ENCODE peak calls at places on chromosomes 2 and 18, in eight cellular contexts. One of them, this sample, is unnamed.

GRCh38 chr2:227115761-227116160 is 48.2 kb downstream of the COL4A4 start:
- DNase-seq in progenitor cell of endocrine pancreas: no peak
- DNase-seq in heart left ventricle: no peak
- DNase-seq in breast epithelium: no peak
- DNase-seq in HFF-Myc: peak; percentile 42
- DNase-seq in adrenal gland: no peak
- DNase-seq in right atrium auricular region: no peak
- DNase-seq in AG09319: peak; percentile 68
- DNase-seq in this sample: no peak

GRCh38 chr2:165833156-165833555 is 39.1 kb upstream of the GALNT3 start:
- DNase-seq in AG09319: no peak
- DNase-seq in heart left ventricle: no peak
- DNase-seq in HFF-Myc: no peak
- DNase-seq in adrenal gland: no peak
- DNase-seq in progenitor cell of endocrine pancreas: no peak
- DNase-seq in breast epithelium: no peak
- DNase-seq in right atrium auricular region: no peak
- DNase-seq in this sample: no peak

GRCh38 chr2:64437883-64438282 is 16.1 kb upstream of the LGALSL start:
- DNase-seq in breast epithelium: no peak
- DNase-seq in adrenal gland: no peak
- DNase-seq in AG09319: no peak
- DNase-seq in progenitor cell of endocrine pancreas: no peak
- DNase-seq in right atrium auricular region: no peak
- DNase-seq in HFF-Myc: no peak
- DNase-seq in heart left ventricle: no peak
- DNase-seq in this sample: no peak

GRCh38 chr2:132975490-132976105 is 305.6 kb upstream of the LYPD1 start:
- DNase-seq in progenitor cell of endocrine pancreas: no peak
- DNase-seq in AG09319: no peak
- DNase-seq in breast epithelium: no peak
- DNase-seq in HFF-Myc: no peak
- DNase-seq in right atrium auricular region: no peak
- DNase-seq in heart left ventricle: no peak
- DNase-seq in adrenal gland: no peak
- DNase-seq in this sample: no peak

GRCh38 chr2:200369886-200370285 is 63.4 kb downstream of the SPATS2L start:
- DNase-seq in progenitor cell of endocrine pancreas: no peak
- DNase-seq in heart left ventricle: no peak
- DNase-seq in HFF-Myc: no peak
- DNase-seq in right atrium auricular region: no peak
- DNase-seq in adrenal gland: no peak
- DNase-seq in AG09319: no peak
- DNase-seq in breast epithelium: no peak
- DNase-seq in this sample: no peak

GRCh38 chr2:217412721-217413120 is 552.9 kb upstream of the TNP1 start:
- DNase-seq in adrenal gland: no peak
- DNase-seq in AG09319: no peak
- DNase-seq in HFF-Myc: no peak
- DNase-seq in heart left ventricle: peak; percentile 38
- DNase-seq in right atrium auricular region: no peak
- DNase-seq in breast epithelium: no peak
- DNase-seq in progenitor cell of endocrine pancreas: no peak
- DNase-seq in this sample: no peak

GRCh38 chr2:162025121-162025911 is 48.7 kb downstream of the DPP4 start:
- DNase-seq in progenitor cell of endocrine pancreas: no peak
- DNase-seq in right atrium auricular region: no peak
- DNase-seq in heart left ventricle: no peak
- DNase-seq in adrenal gland: no peak
- DNase-seq in AG09319: peak; percentile 73
- DNase-seq in HFF-Myc: peak; percentile 35
- DNase-seq in breast epithelium: no peak
- DNase-seq in this sample: no peak

GRCh38 chr18:45619062-45619825 is 4.0 kb downstream of the SLC14A2 start:
- DNase-seq in progenitor cell of endocrine pancreas: no peak
- DNase-seq in heart left ventricle: peak; percentile 72
- DNase-seq in HFF-Myc: no peak
- DNase-seq in adrenal gland: no peak
- DNase-seq in AG09319: no peak
- DNase-seq in right atrium auricular region: peak; percentile 82
- DNase-seq in breast epithelium: no peak
- DNase-seq in this sample: no peak

GRCh38 chr2:24721470-24721869 is 71.7 kb downstream of the PTRHD1 start:
- DNase-seq in breast epithelium: no peak
- DNase-seq in progenitor cell of endocrine pancreas: no peak
- DNase-seq in AG09319: peak; percentile 90
- DNase-seq in heart left ventricle: peak; percentile 89
- DNase-seq in right atrium auricular region: peak; percentile 62
- DNase-seq in HFF-Myc: peak; percentile 41
- DNase-seq in adrenal gland: peak; percentile 86
- DNase-seq in this sample: no peak

GRCh38 chr2:3189961-3190360 is 187.7 kb downstream of the EIPR1 start:
- DNase-seq in AG09319: no peak
- DNase-seq in right atrium auricular region: no peak
- DNase-seq in breast epithelium: no peak
- DNase-seq in HFF-Myc: no peak
- DNase-seq in heart left ventricle: no peak
- DNase-seq in progenitor cell of endocrine pancreas: no peak
- DNase-seq in adrenal gland: no peak
- DNase-seq in this sample: no peak

GRCh38 chr2:5560981-5561380 is 131.2 kb upstream of the SOX11 start:
- DNase-seq in breast epithelium: no peak
- DNase-seq in AG09319: no peak
- DNase-seq in HFF-Myc: no peak
- DNase-seq in heart left ventricle: peak; percentile 28
- DNase-seq in right atrium auricular region: no peak
- DNase-seq in progenitor cell of endocrine pancreas: no peak
- DNase-seq in adrenal gland: peak; percentile 6
- DNase-seq in this sample: no peak

GRCh38 chr2:101759162-101759561 is 61.7 kb downstream of the MAP4K4 start:
- DNase-seq in AG09319: peak; percentile 67
- DNase-seq in progenitor cell of endocrine pancreas: no peak
- DNase-seq in breast epithelium: no peak
- DNase-seq in right atrium auricular region: peak; percentile 70
- DNase-seq in adrenal gland: no peak
- DNase-seq in heart left ventricle: no peak
- DNase-seq in HFF-Myc: peak; percentile 80
- DNase-seq in this sample: no peak

GRCh38 chr18:69839497-69839896 is 108.2 kb downstream of the CD226 start:
- DNase-seq in HFF-Myc: no peak
- DNase-seq in breast epithelium: no peak
- DNase-seq in AG09319: no peak
- DNase-seq in progenitor cell of endocrine pancreas: no peak
- DNase-seq in adrenal gland: no peak
- DNase-seq in right atrium auricular region: no peak
- DNase-seq in heart left ventricle: no peak
- DNase-seq in this sample: peak; percentile 91

GRCh38 chr2:122251153-122251552 is 495.7 kb downstream of the TSN start:
- DNase-seq in heart left ventricle: no peak
- DNase-seq in progenitor cell of endocrine pancreas: no peak
- DNase-seq in right atrium auricular region: no peak
- DNase-seq in breast epithelium: no peak
- DNase-seq in AG09319: no peak
- DNase-seq in HFF-Myc: no peak
- DNase-seq in adrenal gland: no peak
- DNase-seq in this sample: no peak

GRCh38 chr18:23137788-23138216 is 2.5 kb downstream of the CABLES1 start:
- DNase-seq in right atrium auricular region: no peak
- DNase-seq in progenitor cell of endocrine pancreas: no peak
- DNase-seq in AG09319: no peak
- DNase-seq in adrenal gland: no peak
- DNase-seq in HFF-Myc: no peak
- DNase-seq in breast epithelium: no peak
- DNase-seq in heart left ventricle: no peak
- DNase-seq in this sample: no peak

GRCh38 chr2:44753552-44754285 is 187.8 kb upstream of the SIX3 start:
- DNase-seq in progenitor cell of endocrine pancreas: no peak
- DNase-seq in heart left ventricle: no peak
- DNase-seq in AG09319: no peak
- DNase-seq in right atrium auricular region: no peak
- DNase-seq in adrenal gland: no peak
- DNase-seq in HFF-Myc: peak; percentile 33
- DNase-seq in breast epithelium: no peak
- DNase-seq in this sample: no peak

GRCh38 chr2:14930441-14930840 is 297.9 kb downstream of the LRATD1 start:
- DNase-seq in adrenal gland: no peak
- DNase-seq in heart left ventricle: no peak
- DNase-seq in HFF-Myc: no peak
- DNase-seq in right atrium auricular region: no peak
- DNase-seq in progenitor cell of endocrine pancreas: no peak
- DNase-seq in breast epithelium: no peak
- DNase-seq in AG09319: no peak
- DNase-seq in this sample: no peak

GRCh38 chr2:238167761-238168160 is 9.0 kb downstream of the ERFE start:
- DNase-seq in adrenal gland: no peak
- DNase-seq in heart left ventricle: no peak
- DNase-seq in HFF-Myc: no peak
- DNase-seq in AG09319: no peak
- DNase-seq in right atrium auricular region: no peak
- DNase-seq in progenitor cell of endocrine pancreas: no peak
- DNase-seq in breast epithelium: no peak
- DNase-seq in this sample: peak; percentile 90

GRCh38 chr18:21597616-21598015 is 2.9 kb downstream of the ESCO1 start:
- DNase-seq in progenitor cell of endocrine pancreas: no peak
- DNase-seq in adrenal gland: no peak
- DNase-seq in HFF-Myc: no peak
- DNase-seq in breast epithelium: no peak
- DNase-seq in right atrium auricular region: no peak
- DNase-seq in AG09319: no peak
- DNase-seq in heart left ventricle: no peak
- DNase-seq in this sample: no peak
- TF ChIP-seq CTCF in progenitor cell of endocrine pancreas: no peak
- TF ChIP-seq CTCF in adrenal gland: no peak
- TF ChIP-seq CTCF in HFF-Myc: no peak
- TF ChIP-seq CTCF in breast epithelium: no peak
- TF ChIP-seq CTCF in right atrium auricular region: no peak
- TF ChIP-seq CTCF in AG09319: no peak
- TF ChIP-seq CTCF in heart left ventricle: no peak
- TF ChIP-seq CTCF in this sample: no peak

DNA sequence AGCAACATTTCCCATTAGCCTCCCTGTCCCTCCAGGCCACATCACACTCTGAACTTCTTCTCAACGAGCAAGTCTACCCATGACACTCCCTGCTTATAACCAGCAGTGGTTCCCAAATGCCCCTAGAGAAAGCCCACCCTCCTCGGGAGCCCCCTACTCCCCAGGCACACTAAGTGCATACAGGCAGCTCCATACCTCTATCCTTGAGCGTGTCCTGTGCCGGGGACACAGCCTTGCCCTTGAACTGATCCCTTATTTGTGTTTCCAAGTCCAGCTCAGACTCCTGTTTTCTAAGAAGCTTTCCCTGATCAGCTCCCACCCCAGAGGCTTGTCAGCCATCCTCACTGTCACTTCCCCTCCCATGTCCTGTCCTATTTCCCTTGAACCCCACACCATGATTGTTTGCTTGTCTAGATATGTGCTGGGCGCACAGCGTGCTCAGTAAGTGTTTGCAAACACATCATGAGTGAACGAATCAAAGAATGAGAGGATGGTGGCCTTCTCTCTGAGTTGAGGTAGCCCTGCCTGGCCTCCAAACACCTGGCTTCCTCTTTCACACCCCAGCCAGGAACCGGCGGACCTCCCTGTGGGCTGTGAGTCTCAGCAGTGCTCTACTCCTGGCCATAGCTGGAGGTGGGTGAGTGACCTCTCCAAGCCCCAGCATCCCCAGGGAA is 2.1 kb downstream of the TEX51 start:
- DNase-seq in heart left ventricle: no peak
- DNase-seq in AG09319: no peak
- DNase-seq in breast epithelium: peak; percentile 14
- DNase-seq in right atrium auricular region: peak; percentile 50
- DNase-seq in adrenal gland: no peak
- DNase-seq in HFF-Myc: no peak
- DNase-seq in progenitor cell of endocrine pancreas: peak; percentile 1
- DNase-seq in this sample: peak; percentile 52
- TF ChIP-seq CTCF in heart left ventricle: no peak
- TF ChIP-seq CTCF in AG09319: no peak
- TF ChIP-seq CTCF in breast epithelium: no peak
- TF ChIP-seq CTCF in right atrium auricular region: no peak
- TF ChIP-seq CTCF in adrenal gland: no peak
- TF ChIP-seq CTCF in HFF-Myc: no peak
- TF ChIP-seq CTCF in progenitor cell of endocrine pancreas: no peak
- TF ChIP-seq CTCF in this sample: no peak

GRCh38 chr18:34820360-34820759 is 110.3 kb downstream of the DTNA start:
- DNase-seq in HFF-Myc: no peak
- DNase-seq in adrenal gland: no peak
- DNase-seq in breast epithelium: no peak
- DNase-seq in progenitor cell of endocrine pancreas: no peak
- DNase-seq in right atrium auricular region: no peak
- DNase-seq in AG09319: no peak
- DNase-seq in heart left ventricle: no peak
- DNase-seq in this sample: no peak
- TF ChIP-seq CTCF in HFF-Myc: no peak
- TF ChIP-seq CTCF in adrenal gland: no peak
- TF ChIP-seq CTCF in breast epithelium: no peak
- TF ChIP-seq CTCF in progenitor cell of endocrine pancreas: no peak
- TF ChIP-seq CTCF in right atrium auricular region: no peak
- TF ChIP-seq CTCF in AG09319: no peak
- TF ChIP-seq CTCF in heart left ventricle: no peak
- TF ChIP-seq CTCF in this sample: no peak

GRCh38 chr2:209908511-209908910 is 93.9 kb upstream of the RPE start:
- DNase-seq in adrenal gland: no peak
- DNase-seq in breast epithelium: no peak
- DNase-seq in heart left ventricle: no peak
- DNase-seq in HFF-Myc: no peak
- DNase-seq in right atrium auricular region: no peak
- DNase-seq in progenitor cell of endocrine pancreas: no peak
- DNase-seq in AG09319: no peak
- DNase-seq in this sample: no peak

GRCh38 chr2:209911486-209911885 is 91.0 kb upstream of the RPE start:
- DNase-seq in heart left ventricle: no peak
- DNase-seq in adrenal gland: no peak
- DNase-seq in progenitor cell of endocrine pancreas: no peak
- DNase-seq in right atrium auricular region: no peak
- DNase-seq in breast epithelium: no peak
- DNase-seq in HFF-Myc: no peak
- DNase-seq in AG09319: no peak
- DNase-seq in this sample: no peak

GRCh38 chr2:209918251-209918650 is 84.2 kb upstream of the RPE start:
- DNase-seq in right atrium auricular region: no peak
- DNase-seq in HFF-Myc: no peak
- DNase-seq in adrenal gland: no peak
- DNase-seq in progenitor cell of endocrine pancreas: no peak
- DNase-seq in heart left ventricle: no peak
- DNase-seq in breast epithelium: no peak
- DNase-seq in AG09319: no peak
- DNase-seq in this sample: no peak

GRCh38 chr2:209917154-209917771 is 85.2 kb upstream of the RPE start:
- DNase-seq in adrenal gland: no peak
- DNase-seq in AG09319: no peak
- DNase-seq in heart left ventricle: no peak
- DNase-seq in HFF-Myc: no peak
- DNase-seq in right atrium auricular region: no peak
- DNase-seq in breast epithelium: no peak
- DNase-seq in progenitor cell of endocrine pancreas: no peak
- DNase-seq in this sample: no peak

DNA sequence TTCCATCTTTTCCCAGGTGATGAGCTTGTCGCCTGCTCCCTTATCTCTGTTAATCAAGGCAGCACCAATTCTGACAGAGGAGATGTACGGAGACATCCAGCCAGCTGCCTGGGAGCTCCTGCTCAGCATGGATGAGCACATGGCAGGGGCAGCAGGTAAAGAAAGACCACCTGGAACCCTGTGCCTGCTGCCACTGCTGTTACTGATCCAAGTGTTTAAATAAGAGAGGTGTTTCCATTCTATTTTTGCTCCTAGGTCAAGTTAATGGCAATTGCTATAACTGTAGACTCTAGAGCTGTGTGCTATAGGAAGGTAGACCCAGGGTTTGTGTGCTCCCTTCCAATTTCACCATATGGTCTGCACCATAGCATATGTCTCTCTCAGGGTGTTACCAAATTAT is 88.7 kb upstream of the RPE start:
- DNase-seq in adrenal gland: no peak
- DNase-seq in breast epithelium: no peak
- DNase-seq in progenitor cell of endocrine pancreas: no peak
- DNase-seq in heart left ventricle: no peak
- DNase-seq in HFF-Myc: no peak
- DNase-seq in AG09319: no peak
- DNase-seq in right atrium auricular region: no peak
- DNase-seq in this sample: no peak
- TF ChIP-seq CTCF in adrenal gland: no peak
- TF ChIP-seq CTCF in breast epithelium: no peak
- TF ChIP-seq CTCF in progenitor cell of endocrine pancreas: no peak
- TF ChIP-seq CTCF in heart left ventricle: no peak
- TF ChIP-seq CTCF in HFF-Myc: no peak
- TF ChIP-seq CTCF in AG09319: no peak
- TF ChIP-seq CTCF in right atrium auricular region: no peak
- TF ChIP-seq CTCF in this sample: no peak

This sample was measured in chondrocyte.